ENCODE peak calls at places on chromosomes 5 and 9, in four cellular contexts. W is stomach, N is ovary, E is left lung. G is an unnamed sample.

GRCh38 chr5:41707853-41708603 is 162.2 kb downstream of the OXCT1 start:
- DNase-seq in W (no peak), N (no peak), E (no peak), G (no peak)

GRCh38 chr5:11047051-11047450 is 286.0 kb upstream of the DAP start:
- DNase-seq in E (no peak), N (no peak), W (no peak), G (no peak)

GRCh38 chr5:28523887-28524637 is 1485.7 kb upstream of the CDH9 start:
- DNase-seq in N (no peak), W (no peak), E (no peak), G (no peak)

GRCh38 chr9:15222313-15222712 is 84.7 kb downstream of the TTC39B start:
- DNase-seq in W (no peak), E (no peak), N (no peak), G (no peak)

GRCh38 chr9:81461196-81461595 is 228.2 kb downstream of the TLE1 start:
- DNase-seq in N (no peak), E (no peak), W (no peak), G (no peak)

GRCh38 chr9:79257215-79257614 is 314.6 kb upstream of the TLE4 start:
- DNase-seq in W (no peak), N (no peak), E (no peak), G (no peak)

GRCh38 chr5:93402451-93402850 is 178.6 kb downstream of the NR2F1-AS1 start:
- DNase-seq in E (no peak), N (no peak), W (no peak), G (no peak)

GRCh38 chr5:2163940-2164490 is 281.3 kb upstream of the IRX4 start:
- DNase-seq in W (no peak), E (no peak), N (no peak), G (no peak)

GRCh38 chr9:2181794-2182193 is 166.6 kb downstream of the SMARCA2 start:
- DNase-seq in W (peak; percentile 32), E (no peak), N (no peak), G (no peak)

GRCh38 chr9:135329571-135330306 is 149.8 kb upstream of the PPP1R26 start:
- DNase-seq in E (no peak), N (no peak), W (no peak), G (peak; percentile 42)

GRCh38 chr9:5918460-5918859 is 27.8 kb downstream of the MLANA start:
- DNase-seq in W (no peak), E (no peak), N (no peak), G (no peak)

GRCh38 chr9:81379655-81380054 is 309.7 kb downstream of the TLE1 start:
- DNase-seq in W (no peak), E (no peak), N (no peak), G (no peak)

GRCh38 chr5:119290161-119290569 is 65.7 kb upstream of the TNFAIP8 start:
- DNase-seq in N (no peak), W (no peak), E (no peak), G (no peak)

GRCh38 chr5:119290607-119291006 is 65.2 kb upstream of the TNFAIP8 start:
- DNase-seq in N (no peak), E (no peak), W (no peak), G (no peak)

GRCh38 chr5:119291056-119291455 is 64.8 kb upstream of the TNFAIP8 start:
- DNase-seq in E (no peak), N (no peak), W (no peak), G (no peak)

GRCh38 chr5:119291877-119292276 is 63.9 kb upstream of the TNFAIP8 start:
- DNase-seq in N (no peak), E (no peak), W (no peak), G (no peak)

GRCh38 chr5:119293202-119293829 is 62.5 kb upstream of the TNFAIP8 start:
- DNase-seq in W (no peak), E (no peak), N (no peak), G (no peak)
- H3K27ac ChIP-seq in W (no peak overlapping the region), E (no peak overlapping the region), N (no peak overlapping the region), G (no peak overlapping the region)

GRCh38 chr9:104279535-104280215 is 185.6 kb downstream of the SMC2 start:
- DNase-seq in W (no peak), N (no peak), E (no peak), G (no peak)
- H3K27ac ChIP-seq in W (no peak overlapping the region), N (no peak overlapping the region), E (no peak overlapping the region), G (no peak overlapping the region)

GRCh38 chr5:134626369-134627014 is 6.1 kb downstream of the SAR1B start:
- DNase-seq in E (no peak), N (no peak), W (no peak), G (no peak)
- H3K27ac ChIP-seq in E (peak overlapping the region; percentile 53), N (no peak overlapping the region), W (no peak overlapping the region), G (peak overlapping the region; percentile 65)

GRCh38 chr9:137217276-137218211 is 4.5 kb downstream of the RNF208 start:
- DNase-seq in E (peak; percentile 74), N (peak; percentile 51), W (peak; percentile 95), G (peak; percentile 96)

GRCh38 chr9:137218212-137218753 is 3.8 kb downstream of the RNF208 start:
- DNase-seq in E (no peak), W (no peak), N (no peak), G (no peak)

GRCh38 chr9:137220317-137221094 is 1.5 kb downstream of the RNF208 start:
- DNase-seq in E (no peak), W (no peak), N (no peak), G (no peak)

GRCh38 chr9:137219757-137220316 is 2.2 kb downstream of the RNF208 start:
- DNase-seq in E (no peak), W (no peak), N (no peak), G (no peak)

DNA sequence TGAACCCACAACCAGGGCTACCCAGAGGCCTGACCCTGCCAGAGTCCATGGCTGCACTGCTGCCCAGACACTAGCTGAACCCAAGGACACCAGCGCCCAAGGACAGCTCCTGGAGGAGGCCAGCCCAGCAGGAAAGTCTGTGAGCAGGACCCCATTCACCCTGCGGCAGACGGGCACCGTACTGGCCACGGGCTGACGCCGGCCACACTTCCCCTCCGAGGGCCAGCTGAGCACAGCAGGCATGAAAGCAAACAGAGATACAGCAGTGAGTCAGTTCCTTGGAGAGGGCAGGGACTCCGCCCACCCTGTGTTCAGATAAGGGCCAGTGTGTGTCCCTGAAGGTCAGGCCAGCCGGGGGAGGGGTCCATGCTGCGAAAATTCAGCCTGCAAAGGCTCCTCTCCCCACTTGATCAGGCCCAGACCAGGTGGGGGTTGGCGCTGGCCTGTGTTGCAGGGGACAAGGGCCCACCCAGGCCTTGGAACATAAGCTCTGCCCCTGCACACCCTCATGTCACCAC is 3.2 kb downstream of the RNF208 start:
- DNase-seq in W (peak; percentile 86), N (no peak), E (peak; percentile 61), G (peak; percentile 87)
- H3K27ac ChIP-seq in W (peak overlapping the region; percentile 87), N (no peak overlapping the region), E (peak overlapping the region; percentile 7), G (peak overlapping the region; percentile 70)

DNA sequence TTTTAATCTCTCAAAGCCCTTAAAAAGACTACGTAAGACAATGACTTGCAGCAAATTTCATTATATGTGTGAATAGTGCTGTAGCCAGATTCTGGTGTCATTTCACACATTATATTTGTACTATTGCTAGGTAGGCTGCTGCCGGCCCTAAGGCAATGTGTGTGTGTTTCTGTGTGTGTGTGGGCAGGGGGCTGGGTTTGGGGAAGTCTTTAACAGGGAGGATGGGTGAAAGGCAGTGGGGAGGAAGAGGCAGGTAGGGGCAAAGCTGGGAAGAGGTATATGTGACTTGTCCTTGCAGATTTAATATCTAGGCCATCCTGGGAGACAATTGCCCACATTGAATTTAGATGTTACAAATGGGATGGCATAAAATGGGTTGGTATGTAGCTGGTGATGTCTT is 130.8 kb downstream of the MACIR start:
- DNase-seq in E (no peak), W (no peak), N (no peak), G (no peak)
- H3K27ac ChIP-seq in E (no peak overlapping the region), W (no peak overlapping the region), N (no peak overlapping the region), G (no peak overlapping the region)

GRCh38 chr5:124908603-124909451 is 162.4 kb upstream of the ZNF608 start:
- DNase-seq in N (no peak), W (peak; percentile 52), E (no peak), G (no peak)
- H3K27ac ChIP-seq in N (no peak overlapping the region), W (peak overlapping the region; percentile 48), E (no peak overlapping the region), G (no peak overlapping the region)

G was measured in pancreas.